ENCODE peak calls at places on chromosome 5, in four cellular contexts. One of them, this sample, is unnamed.

GRCh38 chr5:159463590-159464321 is 133.5 kb upstream of the IL12B start:
- DNase-seq in left ventricle myocardium inferior: no peak
- DNase-seq in lung: no peak
- DNase-seq in tibial nerve: no peak
- DNase-seq in this sample: no peak

GRCh38 chr5:117245130-117245529 is 670.5 kb upstream of the SEMA6A start:
- DNase-seq in left ventricle myocardium inferior: no peak
- DNase-seq in tibial nerve: no peak
- DNase-seq in lung: no peak
- DNase-seq in this sample: no peak

GRCh38 chr5:171419663-171420428 is 399 bp downstream of the FGF18 start:
- DNase-seq in lung: no peak
- DNase-seq in tibial nerve: no peak
- DNase-seq in left ventricle myocardium inferior: peak; percentile 33
- DNase-seq in this sample: peak; percentile 54

GRCh38 chr5:137516961-137517360 is 17.8 kb upstream of the SPOCK1 start:
- DNase-seq in tibial nerve: no peak
- DNase-seq in lung: no peak
- DNase-seq in left ventricle myocardium inferior: no peak
- DNase-seq in this sample: no peak

GRCh38 chr5:36491860-36492259 is 114.5 kb upstream of the SLC1A3 start:
- DNase-seq in left ventricle myocardium inferior: no peak
- DNase-seq in lung: peak; percentile 35
- DNase-seq in tibial nerve: no peak
- DNase-seq in this sample: peak; percentile 55

GRCh38 chr5:132422720-132423442 is 53.4 kb downstream of the SLC22A5 start:
- DNase-seq in tibial nerve: no peak
- DNase-seq in left ventricle myocardium inferior: peak; percentile 65
- DNase-seq in lung: no peak
- DNase-seq in this sample: peak; percentile 62

GRCh38 chr5:6396836-6397535 is 18.6 kb upstream of the MED10 start:
- DNase-seq in left ventricle myocardium inferior: no peak
- DNase-seq in tibial nerve: no peak
- DNase-seq in lung: no peak
- DNase-seq in this sample: no peak

GRCh38 chr5:100131161-100131560 is 404.0 kb upstream of the FAM174A start:
- DNase-seq in left ventricle myocardium inferior: no peak
- DNase-seq in lung: no peak
- DNase-seq in tibial nerve: no peak
- DNase-seq in this sample: no peak

GRCh38 chr5:132283423-132284043 is 10.7 kb upstream of the SLC22A4 start:
- DNase-seq in lung: no peak
- DNase-seq in left ventricle myocardium inferior: no peak
- DNase-seq in tibial nerve: no peak
- DNase-seq in this sample: peak; percentile 41

GRCh38 chr5:151005975-151006576 is 14.3 kb upstream of the GPX3 start:
- DNase-seq in lung: peak; percentile 66
- DNase-seq in tibial nerve: peak; percentile 90
- DNase-seq in left ventricle myocardium inferior: peak; percentile 87
- DNase-seq in this sample: no peak

GRCh38 chr5:102815560-102816324 is 60.6 kb downstream of the PAM start:
- DNase-seq in lung: no peak
- DNase-seq in left ventricle myocardium inferior: no peak
- DNase-seq in tibial nerve: no peak
- DNase-seq in this sample: no peak

GRCh38 chr5:91221917-91222316 is 161.2 kb downstream of the ARRDC3 start:
- DNase-seq in tibial nerve: no peak
- DNase-seq in lung: no peak
- DNase-seq in left ventricle myocardium inferior: no peak
- DNase-seq in this sample: no peak

GRCh38 chr5:150647275-150648251 is 7.1 kb downstream of the SYNPO start:
- DNase-seq in tibial nerve: no peak
- DNase-seq in lung: no peak
- DNase-seq in left ventricle myocardium inferior: peak; percentile 85
- DNase-seq in this sample: peak; percentile 55

GRCh38 chr5:17340816-17341215 is 123.4 kb downstream of the BASP1 start:
- DNase-seq in left ventricle myocardium inferior: no peak
- DNase-seq in lung: no peak
- DNase-seq in tibial nerve: no peak
- DNase-seq in this sample: no peak

GRCh38 chr5:65886387-65886786 is 40.0 kb upstream of the ERBIN start:
- DNase-seq in tibial nerve: no peak
- DNase-seq in lung: no peak
- DNase-seq in left ventricle myocardium inferior: no peak
- DNase-seq in this sample: no peak

GRCh38 chr5:124399426-124399961 is 346.9 kb downstream of the ZNF608 start:
- DNase-seq in tibial nerve: no peak
- DNase-seq in lung: no peak
- DNase-seq in left ventricle myocardium inferior: no peak
- DNase-seq in this sample: no peak

GRCh38 chr5:32791536-32792240 is 80.6 kb downstream of the NPR3 start:
- DNase-seq in lung: no peak
- DNase-seq in tibial nerve: no peak
- DNase-seq in left ventricle myocardium inferior: no peak
- DNase-seq in this sample: no peak

GRCh38 chr5:96995419-96995818 is 59.5 kb downstream of the LNPEP start:
- DNase-seq in tibial nerve: no peak
- DNase-seq in left ventricle myocardium inferior: no peak
- DNase-seq in lung: no peak
- DNase-seq in this sample: no peak

GRCh38 chr5:139744471-139745120 is 51.0 kb upstream of the PSD2 start:
- DNase-seq in tibial nerve: no peak
- DNase-seq in lung: no peak
- DNase-seq in left ventricle myocardium inferior: no peak
- DNase-seq in this sample: peak; percentile 98

GRCh38 chr5:110618941-110619340 is 107.5 kb downstream of the TMEM232 start:
- DNase-seq in left ventricle myocardium inferior: no peak
- DNase-seq in tibial nerve: no peak
- DNase-seq in lung: no peak
- DNase-seq in this sample: no peak

GRCh38 chr5:96516631-96517071 is 83.6 kb upstream of the PCSK1 start:
- DNase-seq in lung: no peak
- DNase-seq in left ventricle myocardium inferior: no peak
- DNase-seq in tibial nerve: no peak
- DNase-seq in this sample: no peak

GRCh38 chr5:59174248-59174844 is 591.5 kb downstream of the RAB3C start:
- DNase-seq in lung: peak; percentile 30
- DNase-seq in tibial nerve: no peak
- DNase-seq in left ventricle myocardium inferior: no peak
- DNase-seq in this sample: peak; percentile 35

GRCh38 chr5:58335518-58335917 is 124.4 kb downstream of the PLK2 start:
- DNase-seq in lung: no peak
- DNase-seq in left ventricle myocardium inferior: no peak
- DNase-seq in tibial nerve: no peak
- DNase-seq in this sample: peak; percentile 6

GRCh38 chr5:19616821-19617220 is 371.2 kb downstream of the CDH18 start:
- DNase-seq in left ventricle myocardium inferior: no peak
- DNase-seq in lung: no peak
- DNase-seq in tibial nerve: no peak
- DNase-seq in this sample: no peak

GRCh38 chr5:95850391-95850894 is 27.9 kb upstream of the GLRX start:
- DNase-seq in tibial nerve: no peak
- DNase-seq in lung: no peak
- DNase-seq in left ventricle myocardium inferior: no peak
- DNase-seq in this sample: no peak

GRCh38 chr5:117690603-117691002 is 1116.0 kb upstream of the SEMA6A start:
- DNase-seq in left ventricle myocardium inferior: no peak
- DNase-seq in lung: no peak
- DNase-seq in tibial nerve: no peak
- DNase-seq in this sample: no peak

DNA sequence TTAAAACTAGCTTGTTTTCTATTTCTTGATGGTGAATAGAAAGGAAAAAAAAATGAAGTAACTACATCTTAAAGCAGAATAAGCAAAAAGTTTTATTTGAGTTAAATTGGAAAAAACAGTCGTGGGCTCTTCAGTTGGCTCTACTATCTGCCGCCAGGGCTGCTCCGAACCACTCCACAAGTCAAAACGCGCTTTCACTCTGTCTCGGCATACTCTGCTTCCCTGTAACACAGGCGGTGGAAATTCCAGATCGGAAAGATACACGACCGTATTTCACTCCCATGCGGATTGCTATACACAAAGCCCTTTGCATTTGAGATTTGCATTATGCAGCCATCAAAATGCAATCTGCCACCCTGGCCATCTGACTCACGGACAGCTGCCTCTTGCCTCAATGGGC is 505.6 kb downstream of the IRX1 start:
- DNase-seq in tibial nerve: no peak
- DNase-seq in lung: no peak
- DNase-seq in left ventricle myocardium inferior: no peak
- DNase-seq in this sample: no peak
- H3K9me3 ChIP-seq in tibial nerve: no peaks in the 10 kb centered on the region
- H3K9me3 ChIP-seq in lung: no peaks in the 10 kb centered on the region
- H3K9me3 ChIP-seq in left ventricle myocardium inferior: no peaks in the 10 kb centered on the region
- H3K9me3 ChIP-seq in this sample: no peaks in the 10 kb centered on the region

DNA sequence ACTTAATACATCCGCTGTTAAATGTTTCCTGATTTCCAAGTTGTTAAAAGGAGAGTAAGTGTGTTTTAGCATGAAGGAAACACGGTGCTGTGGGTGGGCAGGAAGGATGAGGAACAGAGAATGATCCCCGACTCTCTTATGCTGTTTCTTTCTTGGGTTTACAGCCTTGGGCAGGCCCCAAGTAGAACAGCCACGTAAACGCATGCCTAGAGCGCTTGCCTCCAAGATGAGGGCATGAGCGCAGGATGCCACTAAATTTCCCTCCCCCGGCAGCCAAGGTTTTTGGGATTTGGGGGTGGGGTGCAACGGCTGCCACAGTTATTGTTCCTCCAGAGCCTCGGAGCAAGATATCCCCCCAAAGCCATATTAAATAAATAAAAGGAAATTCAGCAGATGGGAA is 10.1 kb upstream of the DELE1 start:
- DNase-seq in left ventricle myocardium inferior: no peak
- DNase-seq in lung: no peak
- DNase-seq in tibial nerve: no peak
- DNase-seq in this sample: no peak
- H3K4me3 ChIP-seq in left ventricle myocardium inferior: peak overlapping the region; percentile 62
- H3K4me3 ChIP-seq in lung: no peak overlapping the region
- H3K4me3 ChIP-seq in tibial nerve: peak overlapping the region; percentile 49
- H3K4me3 ChIP-seq in this sample: no peak overlapping the region

GRCh38 chr5:1502737-1503120 is 21.0 kb downstream of the LPCAT1 start:
- DNase-seq in lung: no peak
- DNase-seq in tibial nerve: no peak
- DNase-seq in left ventricle myocardium inferior: no peak
- DNase-seq in this sample: no peak

GRCh38 chr5:1505506-1506241 is 18.1 kb downstream of the LPCAT1 start:
- DNase-seq in lung: no peak
- DNase-seq in tibial nerve: no peak
- DNase-seq in left ventricle myocardium inferior: no peak
- DNase-seq in this sample: peak; percentile 81

GRCh38 chr5:1504617-1505016 is 19.1 kb downstream of the LPCAT1 start:
- DNase-seq in lung: no peak
- DNase-seq in tibial nerve: no peak
- DNase-seq in left ventricle myocardium inferior: no peak
- DNase-seq in this sample: no peak

GRCh38 chr5:1503301-1504243 is 20.2 kb downstream of the LPCAT1 start:
- DNase-seq in lung: peak; percentile 63
- DNase-seq in left ventricle myocardium inferior: peak; percentile 64
- DNase-seq in tibial nerve: no peak
- DNase-seq in this sample: no peak

GRCh38 chr5:1504244-1504595 is 19.5 kb downstream of the LPCAT1 start:
- DNase-seq in tibial nerve: no peak
- DNase-seq in lung: no peak
- DNase-seq in left ventricle myocardium inferior: no peak
- DNase-seq in this sample: no peak
- H3K9me3 ChIP-seq in tibial nerve: no peaks in the 10 kb centered on the region
- H3K9me3 ChIP-seq in lung: no peaks in the 10 kb centered on the region
- H3K9me3 ChIP-seq in left ventricle myocardium inferior: no peaks in the 10 kb centered on the region
- H3K9me3 ChIP-seq in this sample: no peaks in the 10 kb centered on the region

DNA sequence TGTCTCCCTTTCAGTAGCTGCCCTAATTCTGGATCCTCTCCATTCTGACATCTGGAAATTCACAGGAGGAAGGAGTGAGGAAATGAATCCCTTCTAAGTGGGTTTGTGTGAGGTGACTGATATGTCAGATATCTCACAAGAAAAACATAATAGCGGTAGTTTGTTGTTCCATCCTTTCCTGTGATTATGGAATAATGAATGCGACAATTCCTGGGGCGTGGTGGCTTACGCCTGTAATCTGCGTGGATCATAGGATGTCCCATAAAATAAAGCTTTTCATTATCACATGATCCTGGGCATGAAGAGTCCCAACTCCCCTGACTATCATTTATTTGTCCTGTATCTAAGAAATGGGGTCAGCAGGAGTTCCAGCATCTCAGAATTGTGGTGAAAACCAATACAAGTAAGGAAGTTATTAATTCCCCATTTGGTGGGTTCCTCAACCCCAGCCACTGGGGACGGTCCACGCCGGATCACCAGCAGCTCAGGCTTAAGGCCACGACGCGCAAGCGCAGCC is 375 bp upstream of the C5orf24 start:
- DNase-seq in tibial nerve: no peak
- DNase-seq in lung: no peak
- DNase-seq in left ventricle myocardium inferior: no peak
- DNase-seq in this sample: no peak
- H3K4me3 ChIP-seq in tibial nerve: peak overlapping the region; percentile 78
- H3K4me3 ChIP-seq in lung: peak overlapping the region; percentile 98
- H3K4me3 ChIP-seq in left ventricle myocardium inferior: peak overlapping the region; percentile 96
- H3K4me3 ChIP-seq in this sample: peak overlapping the region; percentile 17

DNA sequence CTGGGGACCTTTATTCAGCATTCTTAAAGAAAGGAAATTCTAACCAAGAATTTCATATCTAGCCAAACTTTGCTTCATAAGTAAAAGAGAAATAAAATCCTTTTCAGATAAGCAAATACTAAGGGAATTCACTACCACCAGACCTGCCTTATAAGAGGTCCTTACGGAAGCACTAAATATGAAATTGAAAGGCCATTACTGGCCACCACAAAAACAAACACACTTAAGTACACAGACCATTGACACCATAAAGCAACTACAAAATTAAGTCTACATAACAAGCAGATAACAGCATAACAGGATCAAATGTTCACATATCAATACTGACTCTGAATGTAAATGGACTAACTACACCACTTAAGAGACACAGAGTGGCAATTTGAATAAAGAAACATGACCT is 361.4 kb upstream of the POU5F2 start:
- DNase-seq in left ventricle myocardium inferior: no peak
- DNase-seq in lung: no peak
- DNase-seq in tibial nerve: no peak
- DNase-seq in this sample: no peak
- H3K9me3 ChIP-seq in left ventricle myocardium inferior: peaks cover 26% of the 10 kb centered on the region
- H3K9me3 ChIP-seq in lung: no peaks in the 10 kb centered on the region
- H3K9me3 ChIP-seq in tibial nerve: no peaks in the 10 kb centered on the region
- H3K9me3 ChIP-seq in this sample: no peaks in the 10 kb centered on the region

This sample was measured in WERI-Rb-1.